ENCODE peak calls at places on chromosomes 4 and X, in five cellular contexts. Q is fibroblast of pulmonary artery, J is WTC11, O is MM.1S, M is GM20000. R is an unnamed sample.

GRCh38 chrX:14039344-14039743 is 9.7 kb upstream of the GEMIN8 start:
- DNase-seq in J (peak), M (peak), Q (peak), O (peak), R (no peak)

GRCh38 chrX:21943460-21944135 is 3.1 kb downstream of the SMS start:
- DNase-seq in M (no peak), O (no peak), Q (peak), J (no peak), R (no peak)

GRCh38 chrX:23317799-23318724 is 16.6 kb upstream of the PTCHD1 start:
- DNase-seq in J (peak), O (peak), M (peak), Q (peak), R (no peak)

GRCh38 chr4:79514637-79515320 is 106.8 kb upstream of the GK2 start:
- DNase-seq in Q (no peak), O (no peak), M (no peak), J (no peak), R (no peak)

GRCh38 chr4:38109896-38110295 is 149.7 kb downstream of the PTTG2 start:
- DNase-seq in Q (no peak), M (no peak), O (no peak), J (no peak), R (no peak)

GRCh38 chr4:114036426-114036825 is 57.0 kb upstream of the ARSJ start:
- DNase-seq in O (no peak), Q (no peak), M (no peak), J (no peak), R (no peak)

GRCh38 chrX:70664726-70665125 is 220.1 kb downstream of the DLG3 start:
- DNase-seq in J (no peak), Q (peak), M (peak), O (peak), R (no peak)

GRCh38 chr4:3369781-3370660 is 71.7 kb upstream of the HGFAC start:
- DNase-seq in O (peak), M (peak), Q (peak), J (no peak), R (no peak)

GRCh38 chr4:28481565-28481964 is 1620.9 kb downstream of the STIM2 start:
- DNase-seq in J (no peak), Q (no peak), O (no peak), M (no peak), R (no peak)

GRCh38 chrX:124641737-124642491 is 295.6 kb downstream of the SH2D1A start:
- DNase-seq in M (no peak), Q (no peak), J (no peak), O (no peak), R (no peak)